ENCODE peak calls at places on chromosome 12, in nine cellular contexts. V is naive B cell; O is stimulated activated CD4-positive, alpha-beta T cell treated with anti-CD3 and anti-CD28 coated beads, Interleukin-2, amount 100 ng/mL, for 24 hours; U is GM13977; I is CD4-positive, alpha-beta T cell; L is activated T-cell treated with anti-CD3 and anti-CD28 coated beads, Interleukin-2, amount 50 U/mL, for 4 hours; G is activated CD8-positive, alpha-beta memory T cell treated with anti-CD3 and anti-CD28 coated beads, Interleukin-2, amount 50 U/mL, for 48 hours; T is adrenal gland; R is pulmonary artery endothelial cell. F is an unnamed sample.

GRCh38 chr12:100868487-100868886 is 73.9 kb downstream of the ANO4 start:
- DNase-seq in U (no peak), V (no peak), G (no peak), T (no peak), L (no peak), O (no peak), R (no peak), I (no peak), F (no peak)

GRCh38 chr12:130162267-130162666 is at the start of gene FZD10:
- DNase-seq in L (no peak), O (no peak), R (no peak), G (peak), U (peak), T (peak), V (no peak), I (no peak), F (no peak)

GRCh38 chr12:89051065-89051677 is 301.1 kb downstream of the DUSP6 start:
- DNase-seq in R (peak), G (no peak), I (no peak), O (peak), U (peak), T (peak), V (peak), L (no peak), F (no peak)

GRCh38 chr12:16606936-16607335 is 974 bp upstream of the LMO3 start:
- DNase-seq in V (no peak), R (no peak), L (no peak), I (no peak), O (no peak), U (no peak), T (no peak), G (no peak), F (no peak)

GRCh38 chr12:62803756-62804155 is 131.2 kb downstream of the PPM1H start:
- DNase-seq in U (no peak), I (no peak), L (no peak), V (no peak), G (no peak), O (no peak), R (no peak), T (no peak), F (no peak)

GRCh38 chr12:117053597-117054201 is 45.5 kb downstream of the TESC start:
- DNase-seq in I (no peak), U (no peak), G (no peak), R (no peak), T (no peak), V (no peak), O (no peak), L (no peak), F (no peak)

GRCh38 chr12:100904270-100904669 is 109.7 kb downstream of the ANO4 start:
- DNase-seq in T (no peak), G (no peak), I (no peak), L (no peak), U (no peak), R (no peak), O (no peak), V (no peak), F (no peak)

GRCh38 chr12:52199294-52199920 is 7.6 kb upstream of the KRT80 start:
- DNase-seq in I (no peak), O (no peak), T (no peak), G (no peak), U (no peak), V (no peak), L (no peak), R (no peak), F (no peak)

GRCh38 chr12:101891462-101891971 is 14.1 kb downstream of the DRAM1 start:
- DNase-seq in R (peak), G (no peak), U (peak), O (no peak), L (no peak), T (peak), I (no peak), V (no peak), F (no peak)

GRCh38 chr12:96878704-96879103 is 28.4 kb upstream of the NEDD1 start:
- DNase-seq in T (no peak), O (no peak), R (no peak), L (no peak), U (no peak), G (no peak), I (no peak), V (no peak), F (no peak)